ENCODE peak calls at places on chromosomes 12 and 14, in four cellular contexts. N is SK-N-SH, X is hepatocyte, J is GM23248. G is an unnamed sample.

GRCh38 chr14:101851716-101852395 is 90.3 kb downstream of the PPP2R5C start:
- DNase-seq in X (no peak), J (no peak), N (no peak), G (no peak)

GRCh38 chr14:65790185-65790815 is 377.8 kb downstream of the FUT8 start:
- DNase-seq in J (no peak), N (peak; percentile 72), X (no peak), G (peak; percentile 42)

GRCh38 chr12:30631710-30632109 is 64.0 kb downstream of the IPO8 start:
- DNase-seq in N (no peak), X (no peak), J (no peak), G (no peak)

GRCh38 chr14:77186911-77187648 is 5.5 kb downstream of the TMEM63C start:
- DNase-seq in X (peak; percentile 60), J (peak; percentile 54), N (no peak), G (peak; percentile 36)

GRCh38 chr12:108063192-108063591 is 65.9 kb upstream of the WSCD2 start:
- DNase-seq in N (no peak), J (peak; percentile 34), X (no peak), G (peak; percentile 83)

GRCh38 chr12:106106892-106107291 is 31.9 kb downstream of the NUAK1 start:
- DNase-seq in N (no peak), J (peak; percentile 79), X (peak; percentile 57), G (peak; percentile 60)

GRCh38 chr12:29944269-29945000 is 160.7 kb upstream of the TMTC1 start:
- DNase-seq in X (no peak), J (no peak), N (no peak), G (no peak)

GRCh38 chr14:37583358-37584210 is 11.5 kb downstream of the FOXA1 start:
- DNase-seq in J (no peak), N (no peak), X (peak; percentile 80), G (peak; percentile 67)

GRCh38 chr12:96710127-96710745 is 196.8 kb upstream of the NEDD1 start:
- DNase-seq in N (no peak), J (no peak), X (peak; percentile 25), G (peak; percentile 67)

GRCh38 chr12:41288188-41288811 is 100.2 kb downstream of the PDZRN4 start:
- DNase-seq in N (no peak), X (peak; percentile 30), J (no peak), G (no peak)

GRCh38 chr14:63770187-63770807 is 42.4 kb upstream of the SGPP1 start:
- DNase-seq in N (peak; percentile 53), X (peak; percentile 63), J (peak; percentile 73), G (peak; percentile 67)

GRCh38 chr12:116442981-116443380 is 116.2 kb upstream of the MAP1LC3B2 start:
- DNase-seq in N (no peak), J (peak; percentile 54), X (peak; percentile 37), G (no peak)

GRCh38 chr14:76808990-76809389 is 3.7 kb downstream of the ANGEL1 start:
- DNase-seq in N (no peak), X (no peak), J (no peak), G (no peak)

GRCh38 chr14:46344327-46344937 is 307.1 kb downstream of the RPL10L start:
- DNase-seq in N (peak; percentile 0), X (peak; percentile 40), J (peak; percentile 53), G (peak; percentile 75)

GRCh38 chr14:102209224-102209966 is 69.7 kb downstream of the WDR20 start:
- DNase-seq in J (peak; percentile 58), X (peak; percentile 41), N (peak; percentile 67), G (peak; percentile 67)

GRCh38 chr12:122166422-122167327 is 7.3 kb downstream of the IL31 start:
- DNase-seq in X (no peak), N (no peak), J (no peak), G (no peak)

GRCh38 chr12:69210661-69211060 is 28.7 kb upstream of the CPSF6 start:
- DNase-seq in X (no peak), N (no peak), J (no peak), G (no peak)

GRCh38 chr12:114691810-114692557 is 8.0 kb upstream of the TBX3 start:
- DNase-seq in X (no peak), J (no peak), N (peak; percentile 11), G (peak; percentile 51)

GRCh38 chr14:93076755-93077154 is 39.0 kb downstream of the ITPK1 start:
- DNase-seq in N (no peak), J (no peak), X (no peak), G (no peak)

GRCh38 chr12:4288296-4289019 is 14.9 kb downstream of the CCND2 start:
- DNase-seq in J (no peak), X (no peak), N (no peak), G (no peak)

GRCh38 chr12:62744551-62744950 is 190.4 kb downstream of the PPM1H start:
- DNase-seq in X (no peak), J (no peak), N (no peak), G (no peak)

GRCh38 chr12:104859144-104859543 is 98.9 kb downstream of the SLC41A2 start:
- DNase-seq in X (no peak), N (no peak), J (peak; percentile 66), G (no peak)

GRCh38 chr14:69828372-69828771 is 31.3 kb upstream of the SLC10A1 start:
- DNase-seq in J (no peak), X (no peak), N (no peak), G (no peak)
- TF ChIP-seq EZH2phosphoT487 in J (no peak), X (no peak), N (no peak), G (no peak)

DNA sequence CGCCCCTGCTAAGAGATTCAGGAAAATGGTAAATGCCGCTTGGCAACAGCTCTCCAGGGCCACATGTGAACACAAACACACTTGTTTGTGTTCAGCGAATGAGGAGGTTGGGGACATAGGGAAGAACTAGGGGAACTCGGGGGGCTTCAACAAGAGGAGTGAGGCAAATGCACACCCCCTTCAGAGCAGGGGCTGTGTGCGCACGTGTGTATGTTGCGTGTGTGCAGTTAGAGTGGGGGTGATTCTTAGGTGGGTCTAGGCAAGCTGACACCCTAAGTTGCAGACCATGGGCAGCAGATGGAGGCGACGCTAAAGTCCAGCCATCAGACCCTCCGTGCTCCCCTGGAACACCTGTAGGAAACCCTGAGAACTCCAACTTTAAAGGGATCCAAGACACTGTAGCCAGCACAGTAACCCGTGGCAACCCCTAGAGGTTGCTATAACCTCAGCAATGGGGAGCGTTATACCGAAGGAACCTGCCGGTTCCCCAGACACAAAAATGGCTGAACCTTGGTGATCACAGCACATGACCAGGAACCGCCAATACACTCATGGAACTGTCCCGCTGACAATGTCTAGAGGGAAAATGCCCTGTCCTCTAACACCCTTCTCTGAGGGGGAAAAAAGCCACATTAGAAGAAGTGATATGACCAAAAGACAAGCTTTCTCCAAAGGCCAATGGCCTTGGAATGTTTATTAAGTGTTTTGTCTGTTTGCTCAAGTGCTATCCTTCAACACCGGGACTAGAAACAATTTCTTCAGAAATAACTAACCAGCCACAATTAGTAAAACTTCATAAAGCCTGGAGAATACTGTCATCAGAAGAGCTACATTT is 86.5 kb upstream of the CEP83 start:
- DNase-seq in N (peak; percentile 75), X (peak; percentile 82), J (peak; percentile 80), G (peak; percentile 91)
- TF ChIP-seq EZH2phosphoT487 in N (no peak), X (no peak), J (no peak), G (no peak)

GRCh38 chr14:89121961-89122675 is 294.9 kb downstream of the FOXN3 start:
- DNase-seq in X (no peak), N (no peak), J (no peak), G (peak; percentile 89)
- TF ChIP-seq EZH2phosphoT487 in X (no peak), N (no peak), J (no peak), G (no peak)

GRCh38 chr14:56390859-56391258 is 188.7 kb upstream of the TMEM260 start:
- DNase-seq in X (no peak), J (no peak), N (no peak), G (peak; percentile 49)

GRCh38 chr14:56400426-56400825 is 179.2 kb upstream of the TMEM260 start:
- DNase-seq in X (no peak), J (no peak), N (no peak), G (no peak)

GRCh38 chr14:56394826-56395543 is 184.6 kb upstream of the TMEM260 start:
- DNase-seq in X (no peak), N (no peak), J (no peak), G (peak; percentile 16)
- TF ChIP-seq EZH2phosphoT487 in X (no peak), N (no peak), J (no peak), G (no peak)

DNA sequence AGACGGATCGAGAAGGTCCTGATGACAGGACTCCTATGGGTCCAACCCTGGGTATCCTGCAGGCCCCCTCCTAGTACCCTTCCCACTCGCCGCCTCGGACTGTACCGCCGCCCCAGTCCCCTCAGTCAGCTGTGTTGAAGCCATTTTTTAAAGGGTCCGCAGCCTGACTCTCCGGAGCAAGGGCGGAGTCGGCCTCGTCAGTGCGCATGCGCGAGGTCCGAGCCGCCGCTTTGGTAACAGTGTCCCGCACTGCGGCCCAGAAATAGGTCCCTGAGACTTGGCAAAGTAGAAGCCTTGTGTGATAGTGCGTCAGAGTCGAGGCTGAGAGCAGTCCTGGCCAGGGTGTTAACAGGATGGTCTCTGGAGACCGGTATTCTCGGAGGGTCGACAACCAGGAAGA is 769.0 kb upstream of the ALG10B start:
- DNase-seq in N (peak; percentile 52), J (no peak), X (no peak), G (no peak)
- TF ChIP-seq EZH2phosphoT487 in N (no peak), J (no peak), X (no peak), G (no peak)

GRCh38 chr14:104076743-104077142 is 8.8 kb upstream of the ASPG start:
- DNase-seq in J (no peak), X (no peak), N (no peak), G (no peak)

GRCh38 chr14:104078031-104078455 is 7.5 kb upstream of the ASPG start:
- DNase-seq in N (peak; percentile 92), X (peak; percentile 94), J (peak; percentile 89), G (peak; percentile 94)

GRCh38 chr14:104073764-104074163 is 11.7 kb upstream of the ASPG start:
- DNase-seq in N (no peak), X (no peak), J (no peak), G (no peak)

GRCh38 chr14:104072586-104072985 is 12.9 kb upstream of the ASPG start:
- DNase-seq in J (no peak), X (no peak), N (no peak), G (no peak)

GRCh38 chr14:104075530-104076151 is 9.9 kb upstream of the ASPG start:
- DNase-seq in J (peak; percentile 34), X (peak; percentile 41), N (peak; percentile 32), G (peak; percentile 55)
- TF ChIP-seq EZH2phosphoT487 in J (no peak), X (no peak), N (no peak), G (no peak)

DNA sequence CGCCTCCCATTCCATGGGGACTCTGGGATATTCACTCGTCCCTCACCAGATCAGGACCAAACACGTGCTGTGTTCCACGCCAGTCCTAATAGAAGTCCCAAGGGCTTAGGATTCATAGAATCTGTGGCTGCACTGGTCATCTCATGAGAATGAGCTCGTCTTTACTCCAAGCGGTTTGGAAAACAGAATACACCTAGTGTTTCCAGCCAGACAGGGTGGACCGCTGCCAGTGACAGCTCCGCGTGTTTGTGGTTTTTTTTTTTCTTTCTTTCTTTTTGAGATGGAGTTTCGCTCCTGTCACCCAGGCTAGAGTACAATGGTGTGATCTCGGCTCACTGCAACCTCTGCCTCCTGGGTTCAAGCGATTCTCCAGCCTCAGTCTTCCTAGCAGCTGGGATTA is 75.1 kb downstream of the GLT1D1 start:
- DNase-seq in N (no peak), X (no peak), J (no peak), G (no peak)
- TF ChIP-seq EZH2phosphoT487 in N (no peak), X (no peak), J (no peak), G (no peak)

G was measured in GM23338.